ENCODE peak calls at places on chromosome 6, in five cellular contexts. One of them, this sample, is unnamed. For H3K4me1, the result is how much of the 10 kb centered on the place peaks cover.

GRCh38 chr6:118940770-118941169 is 5.8 kb upstream of the MCM9 start:
- DNase-seq in effector memory CD4-positive, alpha-beta T cell: no peak
- DNase-seq in CD8-positive, alpha-beta T cell: no peak
- DNase-seq in HCT116: no peak
- DNase-seq in right cardiac atrium: no peak
- DNase-seq in this sample: no peak

GRCh38 chr6:117326396-117326795 is 61.0 kb downstream of the VGLL2 start:
- DNase-seq in effector memory CD4-positive, alpha-beta T cell: no peak
- DNase-seq in CD8-positive, alpha-beta T cell: no peak
- DNase-seq in HCT116: no peak
- DNase-seq in right cardiac atrium: no peak
- DNase-seq in this sample: no peak

GRCh38 chr6:21594427-21595264 is 1.1 kb downstream of the SOX4 start:
- DNase-seq in effector memory CD4-positive, alpha-beta T cell: no peak
- DNase-seq in CD8-positive, alpha-beta T cell: peak
- DNase-seq in HCT116: no peak
- DNase-seq in right cardiac atrium: peak
- DNase-seq in this sample: peak

GRCh38 chr6:45498620-45499019 is 120.9 kb upstream of the SUPT3H start:
- DNase-seq in effector memory CD4-positive, alpha-beta T cell: no peak
- DNase-seq in CD8-positive, alpha-beta T cell: no peak
- DNase-seq in HCT116: no peak
- DNase-seq in right cardiac atrium: no peak
- DNase-seq in this sample: no peak

GRCh38 chr6:151681426-151682059 is 125.9 kb upstream of the ESR1 start:
- DNase-seq in effector memory CD4-positive, alpha-beta T cell: no peak
- DNase-seq in CD8-positive, alpha-beta T cell: no peak
- DNase-seq in HCT116: no peak
- DNase-seq in right cardiac atrium: no peak
- DNase-seq in this sample: no peak

GRCh38 chr6:89122625-89123024 is 4.8 kb upstream of the SRSF12 start:
- DNase-seq in effector memory CD4-positive, alpha-beta T cell: no peak
- DNase-seq in CD8-positive, alpha-beta T cell: no peak
- DNase-seq in HCT116: peak
- DNase-seq in right cardiac atrium: no peak
- DNase-seq in this sample: peak

GRCh38 chr6:168239374-168239773 is 80.2 kb downstream of the DACT2 start:
- DNase-seq in effector memory CD4-positive, alpha-beta T cell: no peak
- DNase-seq in CD8-positive, alpha-beta T cell: no peak
- DNase-seq in HCT116: no peak
- DNase-seq in right cardiac atrium: no peak
- DNase-seq in this sample: no peak

GRCh38 chr6:11043961-11044711 is at the start of gene ELOVL2:
- DNase-seq in effector memory CD4-positive, alpha-beta T cell: no peak
- DNase-seq in CD8-positive, alpha-beta T cell: no peak
- DNase-seq in HCT116: no peak
- DNase-seq in right cardiac atrium: peak
- DNase-seq in this sample: no peak

GRCh38 chr6:44785123-44785522 is 397.6 kb downstream of the CDC5L start:
- DNase-seq in effector memory CD4-positive, alpha-beta T cell: no peak
- DNase-seq in CD8-positive, alpha-beta T cell: no peak
- DNase-seq in HCT116: no peak
- DNase-seq in right cardiac atrium: no peak
- DNase-seq in this sample: no peak

GRCh38 chr6:160464744-160465143 is 116.6 kb downstream of the SLC22A3 start:
- DNase-seq in effector memory CD4-positive, alpha-beta T cell: no peak
- DNase-seq in CD8-positive, alpha-beta T cell: no peak
- DNase-seq in HCT116: no peak
- DNase-seq in right cardiac atrium: no peak
- DNase-seq in this sample: no peak

GRCh38 chr6:150632785-150633465 is 33.2 kb downstream of the PLEKHG1 start:
- DNase-seq in effector memory CD4-positive, alpha-beta T cell: no peak
- DNase-seq in CD8-positive, alpha-beta T cell: no peak
- DNase-seq in HCT116: no peak
- DNase-seq in right cardiac atrium: no peak
- DNase-seq in this sample: no peak

GRCh38 chr6:72579865-72580264 is 42.0 kb upstream of the KCNQ5 start:
- DNase-seq in effector memory CD4-positive, alpha-beta T cell: no peak
- DNase-seq in CD8-positive, alpha-beta T cell: no peak
- DNase-seq in HCT116: no peak
- DNase-seq in right cardiac atrium: no peak
- DNase-seq in this sample: no peak

GRCh38 chr6:150915868-150916267 is 50.4 kb downstream of the MTHFD1L start:
- DNase-seq in effector memory CD4-positive, alpha-beta T cell: no peak
- DNase-seq in CD8-positive, alpha-beta T cell: no peak
- DNase-seq in HCT116: no peak
- DNase-seq in right cardiac atrium: no peak
- DNase-seq in this sample: no peak

GRCh38 chr6:5078121-5078695 is 6.9 kb upstream of the PPP1R3G start:
- DNase-seq in effector memory CD4-positive, alpha-beta T cell: no peak
- DNase-seq in CD8-positive, alpha-beta T cell: no peak
- DNase-seq in HCT116: peak
- DNase-seq in right cardiac atrium: no peak
- DNase-seq in this sample: no peak

GRCh38 chr6:89050155-89050554 is 30.4 kb upstream of the PNRC1 start:
- DNase-seq in effector memory CD4-positive, alpha-beta T cell: no peak
- DNase-seq in CD8-positive, alpha-beta T cell: no peak
- DNase-seq in HCT116: no peak
- DNase-seq in right cardiac atrium: no peak
- DNase-seq in this sample: no peak

GRCh38 chr6:170273681-170274080 is 17.2 kb downstream of the DLL1 start:
- DNase-seq in effector memory CD4-positive, alpha-beta T cell: no peak
- DNase-seq in CD8-positive, alpha-beta T cell: no peak
- DNase-seq in HCT116: no peak
- DNase-seq in right cardiac atrium: no peak
- DNase-seq in this sample: no peak

GRCh38 chr6:68008445-68008844 is 626.6 kb upstream of the ADGRB3 start:
- DNase-seq in effector memory CD4-positive, alpha-beta T cell: no peak
- DNase-seq in CD8-positive, alpha-beta T cell: no peak
- DNase-seq in HCT116: no peak
- DNase-seq in right cardiac atrium: no peak
- DNase-seq in this sample: no peak

GRCh38 chr6:21228411-21228810 is 365.1 kb upstream of the SOX4 start:
- DNase-seq in effector memory CD4-positive, alpha-beta T cell: no peak
- DNase-seq in CD8-positive, alpha-beta T cell: no peak
- DNase-seq in HCT116: no peak
- DNase-seq in right cardiac atrium: no peak
- DNase-seq in this sample: no peak

GRCh38 chr6:10977231-10977968 is 66.7 kb downstream of the ELOVL2 start:
- DNase-seq in effector memory CD4-positive, alpha-beta T cell: no peak
- DNase-seq in CD8-positive, alpha-beta T cell: no peak
- DNase-seq in HCT116: no peak
- DNase-seq in right cardiac atrium: no peak
- DNase-seq in this sample: no peak

GRCh38 chr6:63790334-63790733 is 154.7 kb downstream of the PHF3 start:
- DNase-seq in effector memory CD4-positive, alpha-beta T cell: no peak
- DNase-seq in CD8-positive, alpha-beta T cell: no peak
- DNase-seq in HCT116: no peak
- DNase-seq in right cardiac atrium: no peak
- DNase-seq in this sample: no peak

GRCh38 chr6:68559716-68560115 is 75.4 kb upstream of the ADGRB3 start:
- DNase-seq in effector memory CD4-positive, alpha-beta T cell: no peak
- DNase-seq in CD8-positive, alpha-beta T cell: no peak
- DNase-seq in HCT116: no peak
- DNase-seq in right cardiac atrium: no peak
- DNase-seq in this sample: no peak

GRCh38 chr6:168774381-168774780 is 333.4 kb downstream of the SMOC2 start:
- DNase-seq in effector memory CD4-positive, alpha-beta T cell: no peak
- DNase-seq in CD8-positive, alpha-beta T cell: no peak
- DNase-seq in HCT116: no peak
- DNase-seq in right cardiac atrium: no peak
- DNase-seq in this sample: no peak

GRCh38 chr6:154243793-154244768 is 112.5 kb downstream of the IPCEF1 start:
- DNase-seq in effector memory CD4-positive, alpha-beta T cell: no peak
- DNase-seq in CD8-positive, alpha-beta T cell: no peak
- DNase-seq in HCT116: no peak
- DNase-seq in right cardiac atrium: no peak
- DNase-seq in this sample: peak

GRCh38 chr6:170291271-170292110 is 613 bp upstream of the DLL1 start:
- DNase-seq in effector memory CD4-positive, alpha-beta T cell: no peak
- DNase-seq in CD8-positive, alpha-beta T cell: no peak
- DNase-seq in HCT116: no peak
- DNase-seq in right cardiac atrium: peak
- DNase-seq in this sample: peak

DNA sequence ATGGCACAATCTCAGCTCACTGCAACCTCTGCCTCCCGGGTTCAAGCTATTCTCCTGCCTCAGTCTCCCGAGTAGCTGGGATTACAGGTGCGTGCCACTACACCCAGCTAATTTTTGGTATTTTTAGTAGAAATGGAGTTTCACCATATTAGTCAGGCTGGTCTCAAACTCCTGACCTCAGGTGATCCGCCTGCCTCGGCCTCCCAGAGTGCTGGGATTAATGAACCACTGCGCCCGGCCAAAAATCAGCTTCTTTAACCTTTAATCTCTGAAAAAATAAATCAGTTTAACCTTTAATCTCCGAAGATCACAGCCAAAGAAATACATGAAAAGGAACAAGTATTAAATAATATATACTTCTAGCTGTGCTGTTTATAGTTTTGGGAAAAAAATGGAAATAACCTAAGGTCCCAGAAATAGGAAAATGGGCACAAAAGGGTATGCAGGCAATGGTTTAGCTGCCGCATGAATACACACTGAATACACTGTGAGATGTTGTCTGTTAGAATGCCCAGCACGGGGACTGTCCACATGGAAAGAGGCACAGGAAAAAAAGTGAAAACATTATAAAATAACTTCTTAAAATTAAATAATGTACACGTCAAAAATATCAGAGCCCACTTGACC is 1.6 kb downstream of the NQO2 start:
- DNase-seq in effector memory CD4-positive, alpha-beta T cell: no peak
- DNase-seq in CD8-positive, alpha-beta T cell: no peak
- DNase-seq in HCT116: no peak
- DNase-seq in right cardiac atrium: no peak
- DNase-seq in this sample: no peak
- H3K4me3 ChIP-seq in effector memory CD4-positive, alpha-beta T cell: no peak
- H3K4me3 ChIP-seq in CD8-positive, alpha-beta T cell: no peak
- H3K4me3 ChIP-seq in HCT116: peak
- H3K4me3 ChIP-seq in right cardiac atrium: no peak
- H3K4me3 ChIP-seq in this sample: no peak

GRCh38 chr6:15783484-15783883 is 120.7 kb upstream of the DTNBP1 start:
- DNase-seq in effector memory CD4-positive, alpha-beta T cell: no peak
- DNase-seq in CD8-positive, alpha-beta T cell: no peak
- DNase-seq in HCT116: no peak
- DNase-seq in right cardiac atrium: no peak
- DNase-seq in this sample: no peak
- H3K27ac ChIP-seq in effector memory CD4-positive, alpha-beta T cell: no peak
- H3K27ac ChIP-seq in CD8-positive, alpha-beta T cell: no peak
- H3K27ac ChIP-seq in HCT116: no peak
- H3K27ac ChIP-seq in right cardiac atrium: no peak
- H3K27ac ChIP-seq in this sample: no peak

DNA sequence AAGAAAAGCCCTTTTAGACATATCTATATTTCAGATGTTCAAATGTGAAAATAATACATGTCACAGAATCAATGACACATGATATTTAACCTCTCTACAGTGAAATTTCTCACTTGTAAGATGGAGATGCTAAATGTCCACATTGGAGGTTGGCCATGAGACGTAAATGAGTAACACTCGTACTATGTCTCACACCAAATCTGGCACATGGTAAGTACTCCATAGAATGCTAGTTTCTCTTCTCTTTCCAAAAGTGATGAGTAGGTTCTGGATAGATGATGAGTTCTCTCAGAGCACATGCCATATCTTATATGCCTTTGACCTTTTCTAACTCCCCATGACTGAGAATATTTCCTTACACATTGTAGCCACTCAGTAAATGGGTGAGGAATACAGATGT is 17.7 kb downstream of the GFOD1 start:
- DNase-seq in effector memory CD4-positive, alpha-beta T cell: no peak
- DNase-seq in CD8-positive, alpha-beta T cell: no peak
- DNase-seq in HCT116: no peak
- DNase-seq in right cardiac atrium: no peak
- DNase-seq in this sample: no peak
- H3K4me1 ChIP-seq in effector memory CD4-positive, alpha-beta T cell: under half
- H3K4me1 ChIP-seq in CD8-positive, alpha-beta T cell: under half
- H3K4me1 ChIP-seq in HCT116: under half
- H3K4me1 ChIP-seq in right cardiac atrium: under half
- H3K4me1 ChIP-seq in this sample: under half

DNA sequence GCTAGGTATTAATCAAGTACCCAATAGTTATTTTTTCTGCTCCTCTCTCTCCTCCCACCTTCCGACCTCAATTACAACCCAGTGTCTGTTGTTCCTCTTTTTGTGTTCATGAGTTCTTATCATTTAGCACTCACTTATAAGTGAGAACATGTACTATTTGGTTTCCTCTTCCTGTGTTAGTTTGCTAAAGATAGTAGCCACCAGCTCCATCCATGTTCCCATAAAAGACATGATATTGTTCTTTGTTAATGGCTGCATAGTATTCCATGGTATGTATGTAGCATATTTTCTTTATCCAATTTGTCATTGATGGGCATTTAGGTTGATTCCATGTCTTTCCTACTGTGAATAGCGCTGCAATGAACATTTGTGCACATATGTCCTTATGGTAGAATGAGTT is 652.8 kb upstream of the CITED2 start:
- DNase-seq in effector memory CD4-positive, alpha-beta T cell: no peak
- DNase-seq in CD8-positive, alpha-beta T cell: no peak
- DNase-seq in HCT116: no peak
- DNase-seq in right cardiac atrium: no peak
- DNase-seq in this sample: no peak
- H3K4me3 ChIP-seq in effector memory CD4-positive, alpha-beta T cell: no peak
- H3K4me3 ChIP-seq in CD8-positive, alpha-beta T cell: no peak
- H3K4me3 ChIP-seq in HCT116: no peak
- H3K4me3 ChIP-seq in right cardiac atrium: no peak
- H3K4me3 ChIP-seq in this sample: no peak

This sample was measured in CD4-positive, alpha-beta memory T cell.